ENCODE peak calls at places on chromosomes 16 and 17, in seven cellular contexts. N is IMR-90, S is A549, P is SJCRH30, C is tibial artery, T is ascending aorta, F is psoas muscle. Q is an unnamed sample.

GRCh38 chr17:37844158-37844976 is 79.8 kb upstream of the TBC1D3K start:
- DNase-seq in N (peak), S (peak), P (no peak), C (no peak), T (peak), F (peak), Q (peak)

GRCh38 chr17:40301315-40301714 is 7.7 kb upstream of the RARA start:
- DNase-seq in N (no peak), S (peak), P (no peak), C (no peak), T (no peak), F (peak), Q (peak)

GRCh38 chr17:17413215-17413792 is 63.5 kb upstream of the MED9 start:
- DNase-seq in N (no peak), S (no peak), P (no peak), C (no peak), T (no peak), F (no peak), Q (no peak)

GRCh38 chr16:84839956-84840355 is 20.2 kb downstream of the CRISPLD2 start:
- DNase-seq in N (peak), S (peak), P (peak), C (no peak), T (no peak), F (peak), Q (no peak)

GRCh38 chr17:38322156-38322779 is 21.5 kb downstream of the GPR179 start:
- DNase-seq in N (peak), S (peak), P (peak), C (no peak), T (peak), F (peak), Q (peak)

GRCh38 chr16:89116341-89117238 is 22.9 kb downstream of the ACSF3 start:
- DNase-seq in N (no peak), S (no peak), P (no peak), C (peak), T (no peak), F (no peak), Q (no peak)

GRCh38 chr16:64159986-64160385 is 961.9 kb downstream of the CDH11 start:
- DNase-seq in N (no peak), S (no peak), P (no peak), C (no peak), T (no peak), F (no peak), Q (no peak)

GRCh38 chr16:59181821-59182420 is 447.8 kb upstream of the GOT2 start:
- DNase-seq in N (no peak), S (no peak), P (no peak), C (no peak), T (no peak), F (no peak), Q (no peak)

DNA sequence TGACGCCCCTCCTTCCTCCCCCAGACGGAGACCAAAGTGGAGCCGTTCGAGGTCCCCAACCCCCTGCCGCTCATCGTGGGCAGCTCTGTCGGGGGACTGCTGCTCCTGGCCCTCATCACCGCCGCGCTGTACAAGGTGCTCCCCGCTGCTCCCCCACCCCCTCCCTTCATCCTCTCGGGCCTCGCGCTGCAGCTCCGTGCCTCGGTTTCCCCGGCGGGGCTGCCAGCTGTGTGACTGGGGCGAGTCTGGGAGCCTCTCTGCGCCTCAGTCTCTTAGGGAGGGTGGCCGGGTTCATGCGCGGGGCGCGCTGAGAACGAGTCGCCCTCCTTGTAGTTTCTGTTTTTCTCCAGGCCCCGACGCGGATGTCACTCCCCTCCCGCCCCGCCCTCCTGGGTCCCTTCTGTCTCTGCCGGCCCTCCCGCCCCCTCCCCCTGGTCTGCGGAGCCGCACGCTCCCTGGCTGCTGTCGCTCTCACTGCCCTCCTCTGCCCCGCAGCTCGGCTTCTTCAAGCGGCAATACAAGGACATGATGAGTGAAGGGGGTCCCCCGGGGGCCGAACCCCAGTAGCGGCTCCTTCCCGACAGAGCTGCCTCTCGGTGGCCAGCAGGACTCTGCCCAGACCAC is 23.7 kb upstream of the ITGAX start:
- DNase-seq in N (no peak), S (no peak), P (no peak), C (no peak), T (no peak), F (no peak), Q (no peak)
- H3K4me3 ChIP-seq in N (peak), S (peak), P (no peak), C (no peak), T (peak), F (peak), Q (no peak)

DNA sequence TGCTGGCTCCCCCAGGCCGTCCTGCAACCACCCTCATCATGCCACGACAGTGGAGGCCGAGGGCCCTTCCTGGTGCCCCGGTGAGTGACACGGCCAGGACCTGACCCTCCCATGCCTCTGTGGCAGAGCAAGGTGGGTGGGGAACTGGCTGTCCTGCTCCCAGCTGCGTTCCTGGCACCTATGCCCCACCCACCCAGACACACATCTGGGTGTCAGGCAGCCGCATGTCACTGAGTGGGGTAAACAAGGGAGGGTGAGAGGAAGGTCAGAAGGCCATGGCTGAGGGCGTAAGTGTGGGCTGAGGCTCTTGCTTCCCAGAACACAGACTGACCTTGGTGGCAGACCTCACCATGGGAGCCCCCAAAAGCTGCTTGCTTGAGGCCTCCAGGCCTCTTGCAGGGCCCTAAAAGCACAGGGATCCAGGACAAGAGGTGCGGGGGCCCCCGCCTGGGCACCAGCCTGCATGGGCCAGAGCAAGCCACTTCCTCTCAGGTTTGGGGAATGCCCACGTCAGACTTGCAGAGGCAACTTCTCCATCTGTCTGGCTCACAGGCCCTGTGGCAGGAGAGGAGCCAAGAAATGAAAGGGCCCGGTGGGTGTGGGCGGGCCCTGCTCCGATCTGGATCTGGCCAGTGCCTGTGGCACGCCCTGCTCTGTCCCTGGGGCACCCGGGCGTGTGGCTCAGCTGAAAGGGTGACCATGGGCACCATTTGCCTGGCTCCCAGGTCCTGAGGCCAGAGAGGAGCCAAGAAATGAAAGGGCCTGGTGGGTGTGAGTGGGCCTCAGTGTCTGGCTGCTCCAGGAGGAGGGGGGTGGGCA is 3.9 kb upstream of the CCDC57 start:
- DNase-seq in N (peak), S (peak), P (no peak), C (peak), T (peak), F (peak), Q (peak)
- H3K27ac ChIP-seq in N (peak), S (peak), P (no peak), C (peak), T (peak), F (peak), Q (peak)

GRCh38 chr16:67105881-67106280 is 3.9 kb upstream of the PHAF1 start:
- DNase-seq in N (no peak), S (no peak), P (no peak), C (no peak), T (no peak), F (no peak), Q (peak)
- H3K4me3 ChIP-seq in N (no peak), S (no peak), P (no peak), C (no peak), T (no peak), F (no peak), Q (no peak)

GRCh38 chr17:45437461-45438283 is 5.0 kb upstream of the ARHGAP27 start:
- DNase-seq in N (no peak), S (no peak), P (no peak), C (no peak), T (no peak), F (no peak), Q (no peak)
- H3K27ac ChIP-seq in N (no peak), S (no peak), P (no peak), C (no peak), T (no peak), F (no peak), Q (no peak)

GRCh38 chr17:20935740-20936139 is 107.1 kb downstream of the USP22 start:
- DNase-seq in N (peak), S (peak), P (no peak), C (no peak), T (no peak), F (no peak), Q (no peak)
- H3K4me3 ChIP-seq in N (no peak), S (no peak), P (no peak), C (no peak), T (peak), F (no peak), Q (no peak)

GRCh38 chr16:69522041-69522578 is 43.7 kb upstream of the NFAT5 start:
- DNase-seq in N (no peak), S (no peak), P (no peak), C (no peak), T (peak), F (no peak), Q (no peak)

GRCh38 chr16:69522732-69523404 is 42.9 kb upstream of the NFAT5 start:
- DNase-seq in N (no peak), S (peak), P (peak), C (no peak), T (no peak), F (no peak), Q (peak)

GRCh38 chr16:69523571-69523970 is 42.2 kb upstream of the NFAT5 start:
- DNase-seq in N (no peak), S (no peak), P (no peak), C (no peak), T (no peak), F (no peak), Q (no peak)

GRCh38 chr16:69520800-69521602 is 44.8 kb upstream of the NFAT5 start:
- DNase-seq in N (no peak), S (no peak), P (no peak), C (no peak), T (peak), F (no peak), Q (no peak)

GRCh38 chr16:69520413-69520799 is 45.4 kb upstream of the NFAT5 start:
- DNase-seq in N (no peak), S (no peak), P (no peak), C (no peak), T (peak), F (no peak), Q (no peak)
- H3K27ac ChIP-seq in N (no peak), S (peak), P (no peak), C (no peak), T (no peak), F (no peak), Q (no peak)

DNA sequence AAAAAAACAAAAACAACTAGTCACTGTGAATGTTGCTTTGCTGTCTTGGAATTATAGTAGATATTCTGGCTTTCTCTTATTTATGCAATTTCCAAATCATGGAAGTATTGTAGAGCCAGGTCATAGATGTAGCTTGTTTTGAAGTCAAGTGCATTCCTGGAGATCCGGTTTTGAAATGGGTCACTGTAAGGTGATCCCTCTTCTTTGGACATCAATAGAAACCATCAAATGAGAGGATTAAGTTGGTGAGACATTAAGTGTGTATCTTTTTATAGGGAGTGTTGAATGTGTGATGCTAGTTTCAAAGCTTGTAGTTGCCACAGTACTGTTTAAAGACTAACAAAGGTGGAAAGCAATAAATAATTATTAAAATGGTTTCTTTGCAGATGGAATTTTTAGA is 4.5 kb downstream of the PRKAR1A start:
- DNase-seq in N (peak), S (no peak), P (no peak), C (no peak), T (no peak), F (no peak), Q (no peak)
- H3K4me3 ChIP-seq in N (no peak), S (no peak), P (no peak), C (no peak), T (no peak), F (peak), Q (no peak)

GRCh38 chr16:1689853-1690252 is 11.8 kb downstream of the JPT2 start:
- DNase-seq in N (no peak), S (no peak), P (no peak), C (no peak), T (no peak), F (no peak), Q (no peak)

GRCh38 chr16:1691956-1692355 is 13.9 kb downstream of the JPT2 start:
- DNase-seq in N (peak), S (peak), P (no peak), C (no peak), T (no peak), F (no peak), Q (no peak)

GRCh38 chr16:1688807-1689560 is 10.9 kb downstream of the JPT2 start:
- DNase-seq in N (no peak), S (peak), P (no peak), C (no peak), T (peak), F (no peak), Q (no peak)

GRCh38 chr16:1691276-1691675 is 13.2 kb downstream of the JPT2 start:
- DNase-seq in N (peak), S (peak), P (no peak), C (no peak), T (no peak), F (no peak), Q (no peak)

DNA sequence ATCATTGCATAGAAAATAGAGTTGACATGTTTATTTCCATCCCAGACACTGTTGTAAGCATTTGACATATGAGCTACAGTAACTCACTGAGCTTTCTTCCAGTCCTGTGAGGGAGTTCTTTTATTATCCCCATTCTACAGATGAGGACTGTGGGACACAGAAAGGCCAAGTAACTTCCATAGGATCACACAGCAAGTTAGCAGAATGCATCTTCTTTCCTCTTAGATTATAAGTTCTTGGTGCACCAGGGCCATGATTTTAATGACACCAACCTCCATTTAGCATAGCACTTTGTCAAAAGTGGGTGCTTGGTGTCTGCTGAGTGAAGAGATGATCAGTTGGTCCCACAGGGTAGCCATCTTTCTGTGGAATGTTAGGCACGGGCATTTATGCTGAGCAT is 12.7 kb downstream of the JPT2 start:
- DNase-seq in N (no peak), S (no peak), P (no peak), C (no peak), T (no peak), F (no peak), Q (no peak)
- H3K27ac ChIP-seq in N (no peak), S (peak), P (no peak), C (no peak), T (peak), F (no peak), Q (no peak)